ENCODE peak calls at places on chromosomes 12 and 14, in ten cellular contexts. B, Z, V, C, F, S, J, I, R and G are unnamed samples.

GRCh38 chr12:131785763-131786330 is 42.3 kb upstream of the MMP17 start:
- DNase-seq in R (no peak), S (no peak), J (no peak), C (no peak), F (no peak), V (no peak), Z (no peak), I (no peak), B (no peak), G (no peak)

GRCh38 chr12:52050116-52050770 is 999 bp upstream of the NR4A1 start:
- DNase-seq in B (peak), F (no peak), Z (no peak), R (no peak), S (peak), C (no peak), V (no peak), J (no peak), I (no peak), G (no peak)

GRCh38 chr14:59679872-59680271 is 103.3 kb upstream of the CCDC175 start:
- DNase-seq in R (no peak), F (no peak), C (no peak), B (no peak), V (peak), Z (no peak), S (no peak), I (no peak), J (no peak), G (no peak)

GRCh38 chr12:114783176-114783575 is 99.2 kb upstream of the TBX3 start:
- DNase-seq in V (no peak), I (no peak), S (no peak), Z (no peak), J (no peak), C (no peak), F (no peak), B (no peak), R (no peak), G (no peak)

GRCh38 chr14:77037886-77038511 is 9.5 kb upstream of the IRF2BPL start:
- DNase-seq in Z (peak), R (no peak), S (no peak), C (no peak), B (peak), F (no peak), I (no peak), V (no peak), J (no peak), G (no peak)

GRCh38 chr12:119843100-119843499 is 34.0 kb downstream of the CIT start:
- DNase-seq in F (no peak), J (no peak), R (peak), V (no peak), S (no peak), C (no peak), B (no peak), Z (no peak), I (no peak), G (no peak)

GRCh38 chr12:24743891-24744793 is 204.8 kb downstream of the BCAT1 start:
- DNase-seq in I (no peak), C (no peak), S (no peak), F (no peak), B (no peak), J (no peak), V (no peak), R (no peak), Z (no peak), G (no peak)

GRCh38 chr12:71694099-71694820 is 8.4 kb downstream of the TMEM19 start:
- DNase-seq in F (no peak), I (no peak), S (no peak), R (no peak), B (no peak), J (no peak), Z (no peak), C (no peak), V (no peak), G (no peak)

GRCh38 chr14:71956920-71957563 is 24.8 kb downstream of the RGS6 start:
- DNase-seq in J (no peak), Z (no peak), R (no peak), S (no peak), C (no peak), I (no peak), F (no peak), V (no peak), B (no peak), G (no peak)

GRCh38 chr12:107512391-107512790 is 173.2 kb upstream of the PWP1 start:
- DNase-seq in Z (no peak), B (no peak), J (no peak), F (no peak), I (no peak), V (no peak), R (peak), S (no peak), C (no peak), G (no peak)

GRCh38 chr12:3747543-3747942 is 5.4 kb downstream of the CRACR2A start:
- DNase-seq in V (no peak), R (no peak), B (no peak), Z (no peak), S (no peak), C (no peak), F (no peak), I (no peak), J (no peak), G (no peak)

GRCh38 chr12:67534671-67535070 is 113.9 kb upstream of the DYRK2 start:
- DNase-seq in I (no peak), Z (no peak), B (no peak), S (peak), C (no peak), J (no peak), F (no peak), V (no peak), R (peak), G (peak)

GRCh38 chr12:117188961-117189724 is 1.1 kb downstream of the FBXO21 start:
- DNase-seq in F (no peak), B (no peak), C (no peak), I (peak), J (no peak), S (no peak), R (peak), Z (no peak), V (no peak), G (no peak)

GRCh38 chr14:99579077-99579836 is 24.8 kb downstream of the CCDC85C start:
- DNase-seq in V (no peak), R (no peak), I (no peak), C (no peak), Z (no peak), F (no peak), S (no peak), B (no peak), J (no peak), G (no peak)

GRCh38 chr12:115323223-115323905 is 639.4 kb upstream of the TBX3 start:
- DNase-seq in F (no peak), J (no peak), R (no peak), S (no peak), Z (no peak), V (no peak), I (no peak), C (no peak), B (no peak), G (no peak)

GRCh38 chr12:53048780-53049401 is 974 bp upstream of the TNS2 start:
- DNase-seq in Z (no peak), B (no peak), F (no peak), R (no peak), I (no peak), S (peak), J (no peak), V (no peak), C (peak), G (no peak)

GRCh38 chr12:115507951-115508722 is 769.4 kb downstream of the MED13L start:
- DNase-seq in V (no peak), B (no peak), R (no peak), C (peak), F (no peak), S (no peak), Z (no peak), I (peak), J (no peak), G (no peak)

GRCh38 chr12:6295187-6295811 is 15.2 kb upstream of the PLEKHG6 start:
- DNase-seq in F (no peak), B (peak), I (no peak), V (peak), C (no peak), S (no peak), J (peak), R (peak), Z (no peak), G (peak)

GRCh38 chr14:33432407-33433023 is 493.8 kb downstream of the NPAS3 start:
- DNase-seq in R (peak), B (no peak), C (no peak), V (peak), S (peak), F (no peak), Z (no peak), J (no peak), I (no peak), G (no peak)

GRCh38 chr14:83483063-83483462 is 1949.4 kb upstream of the SEL1L start:
- DNase-seq in Z (no peak), V (no peak), S (no peak), F (no peak), B (no peak), I (no peak), R (no peak), J (no peak), C (no peak), G (no peak)

GRCh38 chr12:56260380-56260779 is 2.2 kb upstream of the ANKRD52 start:
- DNase-seq in Z (no peak), S (no peak), I (no peak), J (no peak), B (no peak), R (no peak), F (no peak), V (no peak), C (no peak), G (no peak)

GRCh38 chr14:65703996-65704395 is 291.5 kb downstream of the FUT8 start:
- DNase-seq in S (no peak), R (no peak), Z (no peak), C (no peak), V (no peak), J (no peak), F (no peak), I (no peak), B (no peak), G (no peak)

GRCh38 chr12:14836336-14837210 is 6.8 kb downstream of the ART4 start:
- DNase-seq in V (no peak), J (peak), Z (no peak), F (no peak), S (no peak), R (peak), B (no peak), I (no peak), C (no peak), G (peak)

GRCh38 chr14:64266206-64266605 is 28.0 kb downstream of the ESR2 start:
- DNase-seq in I (no peak), R (no peak), C (no peak), J (no peak), Z (no peak), S (no peak), B (no peak), F (no peak), V (no peak), G (no peak)

GRCh38 chr12:120229071-120229582 is 28.2 kb upstream of the RPLP0 start:
- DNase-seq in C (no peak), B (no peak), J (no peak), F (no peak), V (no peak), I (no peak), Z (no peak), S (peak), R (no peak), G (no peak)

GRCh38 chr14:21025374-21026151 is 702 bp upstream of the NDRG2 start:
- DNase-seq in S (peak), C (peak), R (no peak), F (no peak), I (peak), J (no peak), Z (no peak), V (no peak), B (no peak), G (no peak)

GRCh38 chr14:58501214-58501816 is 73.8 kb downstream of the KIAA0586 start:
- DNase-seq in I (no peak), J (no peak), Z (peak), R (peak), S (no peak), V (peak), F (no peak), C (no peak), B (no peak), G (no peak)

GRCh38 chr14:96253140-96253539 is 2.9 kb upstream of the BDKRB1 start:
- DNase-seq in F (no peak), V (no peak), J (no peak), R (peak), B (no peak), Z (no peak), I (no peak), C (no peak), S (no peak), G (no peak)

GRCh38 chr14:67727361-67727760 is 25.7 kb downstream of the RDH12 start:
- DNase-seq in C (no peak), V (no peak), I (no peak), S (no peak), J (no peak), F (no peak), B (no peak), Z (no peak), R (no peak), G (no peak)

GRCh38 chr12:80325167-80325959 is 118.7 kb upstream of the PTPRQ start:
- DNase-seq in C (no peak), V (no peak), R (no peak), I (no peak), F (no peak), B (no peak), J (no peak), S (no peak), Z (no peak), G (no peak)

GRCh38 chr14:85617799-85618198 is 87.9 kb downstream of the FLRT2 start:
- DNase-seq in Z (no peak), C (no peak), B (no peak), R (no peak), V (no peak), S (no peak), J (no peak), I (no peak), F (no peak), G (peak)

GRCh38 chr12:101703487-101703886 is 6.0 kb downstream of the CHPT1 start:
- DNase-seq in I (no peak), C (no peak), V (no peak), S (no peak), B (no peak), F (no peak), J (no peak), R (no peak), Z (no peak), G (no peak)

GRCh38 chr12:51771008-51771407 is 77.5 kb downstream of the FIGNL2 start:
- DNase-seq in J (no peak), R (no peak), I (no peak), C (no peak), S (no peak), F (no peak), B (no peak), V (no peak), Z (no peak), G (no peak)

GRCh38 chr12:67517181-67517887 is 131.2 kb upstream of the DYRK2 start:
- DNase-seq in F (no peak), R (peak), I (no peak), C (peak), V (no peak), Z (no peak), B (no peak), J (no peak), S (no peak), G (no peak)

GRCh38 chr12:91249059-91250055 is 66.7 kb upstream of the DCN start:
- DNase-seq in S (no peak), V (no peak), R (no peak), J (no peak), B (no peak), I (no peak), C (no peak), Z (no peak), F (no peak), G (no peak)